ENCODE peak calls at places on chromosomes 5 and 9, in ten cellular contexts. V, H, B, K, S, Y, J, U, P and L are unnamed samples.

GRCh38 chr5:157068785-157069184 is 9.9 kb upstream of the HAVCR1 start:
- DNase-seq in K (no peak), J (no peak), B (no peak), U (no peak), P (no peak), V (no peak), S (no peak), Y (no peak), H (no peak), L (no peak)

GRCh38 chr5:174532453-174533126 is 191.8 kb upstream of the MSX2 start:
- DNase-seq in H (peak), S (peak), K (peak), P (peak), U (peak), J (peak), V (peak), Y (no peak), B (peak), L (peak)

GRCh38 chr5:148446591-148446990 is 62.8 kb downstream of the FBXO38 start:
- DNase-seq in S (no peak), J (no peak), U (no peak), B (no peak), H (no peak), V (no peak), K (no peak), Y (no peak), P (no peak), L (no peak)

GRCh38 chr5:126106032-126106431 is 317.2 kb upstream of the GRAMD2B start:
- DNase-seq in K (no peak), P (no peak), Y (no peak), U (peak), B (no peak), J (no peak), H (no peak), V (peak), S (no peak), L (peak)

GRCh38 chr5:35223777-35224395 is 6.4 kb downstream of the PRLR start:
- DNase-seq in B (no peak), S (no peak), U (no peak), Y (no peak), H (no peak), J (no peak), P (no peak), K (no peak), V (no peak), L (no peak)

GRCh38 chr9:93300585-93301081 is 116.7 kb downstream of the WNK2 start:
- DNase-seq in U (peak), H (no peak), V (no peak), K (peak), Y (no peak), S (no peak), B (no peak), P (peak), J (no peak), L (no peak)

GRCh38 chr5:140556438-140556837 is 835 bp downstream of the SRA1 start:
- DNase-seq in V (no peak), Y (no peak), J (no peak), K (no peak), S (no peak), B (peak), U (peak), H (no peak), P (no peak), L (peak)

GRCh38 chr5:74798977-74799911 is 32.2 kb downstream of the NSA2 start:
- DNase-seq in J (no peak), S (no peak), B (no peak), V (peak), Y (no peak), P (no peak), K (no peak), U (peak), H (peak), L (peak)

GRCh38 chr5:92409131-92409530 is 1026.0 kb upstream of the ARRDC3 start:
- DNase-seq in H (no peak), S (no peak), V (no peak), P (no peak), J (no peak), U (peak), Y (no peak), K (no peak), B (no peak), L (peak)

GRCh38 chr9:80586786-80587185 is 1015.0 kb downstream of the TLE4 start:
- DNase-seq in J (no peak), P (no peak), U (no peak), H (no peak), Y (no peak), B (no peak), K (no peak), V (no peak), S (no peak), L (no peak)

GRCh38 chr5:91042856-91043255 is 340.3 kb downstream of the ARRDC3 start:
- DNase-seq in J (no peak), U (no peak), P (no peak), S (no peak), K (no peak), Y (no peak), V (no peak), H (no peak), B (no peak), L (no peak)

GRCh38 chr9:108813951-108814601 is 41.7 kb downstream of the ACTL7B start:
- DNase-seq in V (peak), B (peak), Y (no peak), S (no peak), P (no peak), K (no peak), U (peak), H (peak), J (no peak), L (peak)

GRCh38 chr5:151627650-151628049 is 36.5 kb upstream of the FAT2 start:
- DNase-seq in K (no peak), V (peak), H (no peak), B (no peak), U (no peak), Y (no peak), S (no peak), J (no peak), P (no peak), L (no peak)

GRCh38 chr5:77864997-77865396 is 88.9 kb upstream of the TBCA start:
- DNase-seq in H (no peak), J (no peak), B (peak), V (no peak), S (peak), P (no peak), K (no peak), Y (no peak), U (no peak), L (no peak)

GRCh38 chr9:113350937-113351336 is 1.6 kb downstream of the BSPRY start:
- DNase-seq in U (no peak), S (no peak), J (no peak), H (no peak), K (no peak), Y (no peak), P (no peak), B (peak), V (no peak), L (no peak)

GRCh38 chr5:90844931-90845330 is 286.3 kb downstream of the ADGRV1 start:
- DNase-seq in V (no peak), P (no peak), Y (no peak), H (no peak), J (no peak), U (no peak), S (no peak), B (no peak), K (no peak), L (no peak)

GRCh38 chr9:80492221-80492620 is 920.5 kb downstream of the TLE4 start:
- DNase-seq in K (no peak), J (no peak), P (no peak), Y (no peak), V (no peak), H (peak), S (peak), U (no peak), B (no peak), L (peak)

GRCh38 chr5:59066367-59067163 is 483.7 kb downstream of the RAB3C start:
- DNase-seq in K (no peak), S (no peak), V (peak), H (peak), J (no peak), P (no peak), U (peak), B (no peak), Y (no peak), L (peak)

GRCh38 chr5:147483197-147483790 is 26.6 kb downstream of the DPYSL3 start:
- DNase-seq in J (no peak), H (no peak), V (no peak), P (no peak), U (peak), S (no peak), Y (no peak), B (no peak), K (no peak), L (no peak)

GRCh38 chr5:76930083-76930482 is 22.8 kb upstream of the CRHBP start:
- DNase-seq in B (no peak), V (no peak), Y (no peak), J (no peak), K (no peak), U (no peak), S (no peak), P (no peak), H (no peak), L (no peak)

GRCh38 chr9:93697352-93698139 is 121.2 kb downstream of the PHF2 start:
- DNase-seq in S (no peak), P (no peak), J (no peak), B (no peak), U (no peak), Y (no peak), V (no peak), H (no peak), K (no peak), L (no peak)

GRCh38 chr5:102853680-102854079 is 98.6 kb downstream of the PAM start:
- DNase-seq in H (peak), K (no peak), U (peak), J (no peak), V (no peak), S (no peak), P (no peak), B (no peak), Y (no peak), L (no peak)

GRCh38 chr9:32255026-32255425 is 129.4 kb upstream of the ACO1 start:
- DNase-seq in K (no peak), P (no peak), U (no peak), V (no peak), Y (no peak), S (no peak), B (no peak), J (no peak), H (no peak), L (no peak)

GRCh38 chr9:23117621-23118020 is 671.0 kb downstream of the DMRTA1 start:
- DNase-seq in J (no peak), B (no peak), Y (no peak), K (no peak), S (peak), P (no peak), U (peak), V (peak), H (peak), L (peak)

GRCh38 chr9:127307802-127308201 is 43.2 kb downstream of the GARNL3 start:
- DNase-seq in S (no peak), B (no peak), U (no peak), P (no peak), J (no peak), V (no peak), H (no peak), K (no peak), Y (no peak), L (no peak)

GRCh38 chr9:94149696-94150095 is 65.4 kb downstream of the PTPDC1 start:
- DNase-seq in U (no peak), V (no peak), J (no peak), S (no peak), H (no peak), P (no peak), B (no peak), Y (no peak), K (no peak), L (no peak)

GRCh38 chr5:76196886-76197489 is 113.8 kb downstream of the SV2C start:
- DNase-seq in H (no peak), K (no peak), J (no peak), P (no peak), Y (no peak), U (no peak), B (no peak), S (no peak), V (no peak), L (no peak)

GRCh38 chr9:111525056-111525977 is at the start of gene ZNF483:
- DNase-seq in H (peak), S (peak), K (peak), B (peak), Y (peak), P (peak), J (peak), U (peak), V (peak), L (peak)

GRCh38 chr9:27247756-27248155 is 49.2 kb downstream of the EQTN start:
- DNase-seq in U (peak), K (no peak), P (no peak), B (peak), J (no peak), S (peak), V (peak), Y (no peak), H (peak), L (peak)

GRCh38 chr9:117103711-117104110 is 311.1 kb downstream of the ASTN2 start:
- DNase-seq in Y (no peak), P (no peak), S (no peak), K (no peak), J (no peak), U (no peak), H (no peak), V (no peak), B (no peak), L (no peak)
- TF ChIP-seq CTCF in Y (no peak), P (no peak), S (no peak), K (no peak), J (no peak), U (no peak), H (no peak), V (no peak), B (no peak), L (no peak)

DNA sequence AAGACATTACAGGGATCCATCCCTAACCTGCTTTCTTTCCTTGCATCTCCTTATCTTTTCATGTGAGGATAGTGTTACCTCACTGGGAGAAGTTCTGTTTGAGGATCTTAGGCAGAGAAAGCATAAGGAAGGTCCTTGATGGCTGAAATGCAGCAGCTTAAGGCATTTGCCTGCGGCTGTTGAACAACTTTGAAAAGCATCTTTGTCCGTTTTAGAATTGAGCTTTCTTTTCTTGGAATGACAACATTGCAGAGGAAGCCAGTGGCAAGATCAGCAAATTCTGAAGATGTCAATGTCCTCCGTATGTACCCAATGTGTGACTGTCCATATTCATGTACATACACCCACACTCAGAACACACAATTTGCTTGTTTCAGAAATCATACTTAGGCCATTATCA is 436.2 kb downstream of the GABRG2 start:
- DNase-seq in S (no peak), V (no peak), H (no peak), J (no peak), P (no peak), B (no peak), K (no peak), U (no peak), Y (no peak), L (no peak)
- H3K4me3 ChIP-seq in S (no peak), V (no peak), H (no peak), J (no peak), P (no peak), B (no peak), K (no peak), U (no peak), Y (no peak), L (no peak)

GRCh38 chr9:102483666-102484065 is 511.5 kb upstream of the CYLC2 start:
- DNase-seq in K (no peak), S (no peak), B (no peak), J (no peak), P (no peak), U (no peak), H (no peak), Y (no peak), V (no peak), L (no peak)

DNA sequence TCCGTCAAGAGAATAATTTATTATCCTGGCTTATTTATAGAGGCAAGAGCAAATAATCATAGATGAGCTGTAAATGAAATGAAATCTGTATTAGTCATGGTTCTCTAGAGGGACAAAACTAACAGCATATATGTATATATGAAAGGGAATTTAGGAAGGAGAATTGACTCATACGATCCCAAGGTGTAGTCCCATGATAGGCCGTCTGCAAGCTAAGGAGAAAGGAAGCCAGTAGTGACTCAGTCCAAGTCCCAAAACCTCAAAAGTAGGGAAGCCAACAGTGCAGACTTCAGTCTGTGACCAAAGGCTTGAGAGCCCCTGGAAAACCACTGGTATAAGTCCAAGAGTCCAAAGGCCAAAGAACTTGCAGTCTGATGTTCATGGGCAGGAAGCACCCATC is 515.9 kb upstream of the CYLC2 start:
- DNase-seq in J (no peak), U (peak), S (no peak), K (no peak), V (no peak), Y (no peak), H (peak), B (no peak), P (no peak), L (peak)
- TF ChIP-seq CTCF in J (no peak), U (no peak), S (no peak), K (no peak), V (no peak), Y (no peak), H (no peak), B (no peak), P (no peak), L (no peak)

GRCh38 chr5:2753452-2754409 is 2.3 kb upstream of the IRX2 start:
- DNase-seq in S (peak), Y (no peak), V (peak), U (no peak), K (peak), J (no peak), P (peak), H (no peak), B (no peak), L (no peak)
- H3K4me3 ChIP-seq in S (peak), Y (no peak), V (peak), U (peak), K (no peak), J (no peak), P (no peak), H (no peak), B (no peak), L (no peak)

GRCh38 chr9:95875305-95876137 is at the start of gene ERCC6L2:
- DNase-seq in B (peak), V (peak), H (peak), K (peak), U (peak), Y (peak), S (peak), P (peak), J (peak), L (peak)
- TF ChIP-seq CTCF in B (no peak), V (no peak), H (no peak), K (no peak), U (no peak), Y (no peak), S (no peak), P (peak), J (no peak), L (peak)

GRCh38 chr9:136542246-136543041 is 3.4 kb downstream of the NOTCH1 start:
- DNase-seq in P (no peak), H (no peak), B (no peak), K (no peak), V (no peak), U (no peak), J (no peak), Y (no peak), S (no peak), L (no peak)

GRCh38 chr9:136541709-136542108 is 4.1 kb downstream of the NOTCH1 start:
- DNase-seq in K (no peak), V (no peak), Y (no peak), J (no peak), B (no peak), U (no peak), H (no peak), P (no peak), S (no peak), L (no peak)

GRCh38 chr9:136543830-136544548 is 1.9 kb downstream of the NOTCH1 start:
- DNase-seq in H (no peak), K (no peak), V (peak), P (no peak), J (peak), U (no peak), Y (no peak), B (no peak), S (no peak), L (no peak)

GRCh38 chr9:136544549-136545064 is 1.2 kb downstream of the NOTCH1 start:
- DNase-seq in S (no peak), P (no peak), B (no peak), V (peak), J (peak), H (peak), K (peak), U (peak), Y (peak), L (no peak)

GRCh38 chr9:136543280-136543679 is 2.6 kb downstream of the NOTCH1 start:
- DNase-seq in P (no peak), J (no peak), Y (no peak), S (no peak), K (no peak), H (no peak), B (no peak), U (no peak), V (no peak), L (no peak)
- H3K4me3 ChIP-seq in P (peak), J (no peak), Y (no peak), S (no peak), K (no peak), H (no peak), B (no peak), U (no peak), V (peak), L (no peak)